ENCODE peak calls at places on chromosomes 11 and 22, in nine cellular contexts. F is esophagus muscularis mucosa, V is transverse colon, G is endothelial cell of umbilical vein, I is H1, S is GM12878, D is K562, W is HCT116, P is HepG2. C is an unnamed sample.

GRCh38 chr22:38554281-38554680 is 15.7 kb downstream of the DMC1 start:
- DNase-seq in F (no peak), V (no peak), G (no peak), I (no peak), S (no peak), D (no peak), W (no peak), P (no peak), C (no peak)

GRCh38 chr11:377174-377865 is 8.0 kb downstream of the B4GALNT4 start:
- DNase-seq in F (no peak), V (no peak), G (no peak), I (no peak), S (no peak), D (no peak), W (no peak), P (no peak), C (no peak)

GRCh38 chr11:79094601-79095000 is 346.2 kb downstream of the TENM4 start:
- DNase-seq in F (no peak), V (no peak), G (no peak), I (no peak), S (no peak), D (no peak), W (no peak), P (no peak), C (no peak)

GRCh38 chr22:45212306-45212709 is 28.4 kb downstream of the KIAA0930 start:
- DNase-seq in F (no peak), V (peak), G (peak), I (no peak), S (no peak), D (peak), W (no peak), P (no peak), C (peak)

GRCh38 chr11:69049490-69049867 is 747 bp downstream of the TPCN2 start:
- DNase-seq in F (no peak), V (no peak), G (no peak), I (no peak), S (no peak), D (no peak), W (no peak), P (no peak), C (no peak)

GRCh38 chr22:41892721-41893120 is 22.2 kb downstream of the SHISA8 start:
- DNase-seq in F (no peak), V (no peak), G (no peak), I (no peak), S (no peak), D (no peak), W (no peak), P (no peak), C (no peak)

GRCh38 chr11:61922539-61922938 is 5.2 kb upstream of the RAB3IL1 start:
- DNase-seq in F (peak), V (peak), G (no peak), I (peak), S (no peak), D (peak), W (no peak), P (no peak), C (no peak)

GRCh38 chr22:45202333-45203149 is 38.2 kb downstream of the KIAA0930 start:
- DNase-seq in F (no peak), V (no peak), G (no peak), I (no peak), S (no peak), D (no peak), W (no peak), P (no peak), C (peak)

GRCh38 chr11:18776324-18776723 is 15.3 kb downstream of the PTPN5 start:
- DNase-seq in F (no peak), V (no peak), G (no peak), I (no peak), S (no peak), D (no peak), W (no peak), P (no peak), C (no peak)

GRCh38 chr11:111795333-111795985 is 29.3 kb upstream of the PPP2R1B start:
- DNase-seq in F (no peak), V (no peak), G (no peak), I (no peak), S (no peak), D (no peak), W (no peak), P (peak), C (no peak)

GRCh38 chr22:42228480-42228879 is 42.0 kb downstream of the TCF20 start:
- DNase-seq in F (no peak), V (no peak), G (no peak), I (no peak), S (no peak), D (no peak), W (no peak), P (no peak), C (no peak)

GRCh38 chr11:128896356-128896755 is 5.2 kb downstream of the KCNJ5 start:
- DNase-seq in F (no peak), V (no peak), G (no peak), I (no peak), S (no peak), D (no peak), W (no peak), P (no peak), C (no peak)

GRCh38 chr11:63666874-63667273 is 4.3 kb downstream of the ATL3 start:
- DNase-seq in F (no peak), V (no peak), G (no peak), I (no peak), S (no peak), D (no peak), W (no peak), P (no peak), C (no peak)

GRCh38 chr22:46763051-46763705 is 728 bp downstream of the TBC1D22A start:
- DNase-seq in F (no peak), V (peak), G (peak), I (no peak), S (no peak), D (peak), W (no peak), P (no peak), C (peak)

GRCh38 chr22:22031571-22031970 is 49.0 kb upstream of the TOP3B start:
- DNase-seq in F (no peak), V (no peak), G (no peak), I (no peak), S (no peak), D (no peak), W (no peak), P (no peak), C (no peak)

GRCh38 chr11:119405986-119406385 is 17.0 kb downstream of the THY1 start:
- DNase-seq in F (no peak), V (no peak), G (no peak), I (no peak), S (no peak), D (no peak), W (no peak), P (no peak), C (no peak)

GRCh38 chr11:118193910-118194566 is 17.6 kb upstream of the SCN2B start:
- DNase-seq in F (no peak), V (no peak), G (no peak), I (no peak), S (no peak), D (no peak), W (no peak), P (no peak), C (no peak)

GRCh38 chr11:64767344-64768299 is 7.8 kb upstream of the PYGM start:
- DNase-seq in F (no peak), V (peak), G (peak), I (peak), S (no peak), D (peak), W (peak), P (peak), C (peak)

GRCh38 chr11:82398300-82398815 is 335.3 kb downstream of the FAM181B start:
- DNase-seq in F (no peak), V (no peak), G (no peak), I (no peak), S (no peak), D (no peak), W (no peak), P (peak), C (no peak)

GRCh38 chr11:117218133-117218915 is 13.5 kb downstream of the PCSK7 start:
- DNase-seq in F (no peak), V (peak), G (peak), I (no peak), S (no peak), D (no peak), W (no peak), P (no peak), C (peak)

GRCh38 chr22:31161386-31161785 is 1.4 kb downstream of the RNF185 start:
- DNase-seq in F (no peak), V (no peak), G (no peak), I (no peak), S (no peak), D (no peak), W (no peak), P (no peak), C (no peak)
- H3K4me3 ChIP-seq in F (peak), V (no peak), G (peak), I (no peak), S (no peak), D (no peak), W (peak), P (peak), C (peak)

GRCh38 chr22:20523118-20523983 is 15.9 kb downstream of the MED15 start:
- DNase-seq in F (no peak), V (no peak), G (no peak), I (no peak), S (no peak), D (peak), W (no peak), P (no peak), C (no peak)
- TF ChIP-seq POLR2AphosphoS5 in F (no peak), V (no peak), G (no peak), I (no peak), S (no peak), D (peak), W (no peak), P (no peak), C (no peak)

DNA sequence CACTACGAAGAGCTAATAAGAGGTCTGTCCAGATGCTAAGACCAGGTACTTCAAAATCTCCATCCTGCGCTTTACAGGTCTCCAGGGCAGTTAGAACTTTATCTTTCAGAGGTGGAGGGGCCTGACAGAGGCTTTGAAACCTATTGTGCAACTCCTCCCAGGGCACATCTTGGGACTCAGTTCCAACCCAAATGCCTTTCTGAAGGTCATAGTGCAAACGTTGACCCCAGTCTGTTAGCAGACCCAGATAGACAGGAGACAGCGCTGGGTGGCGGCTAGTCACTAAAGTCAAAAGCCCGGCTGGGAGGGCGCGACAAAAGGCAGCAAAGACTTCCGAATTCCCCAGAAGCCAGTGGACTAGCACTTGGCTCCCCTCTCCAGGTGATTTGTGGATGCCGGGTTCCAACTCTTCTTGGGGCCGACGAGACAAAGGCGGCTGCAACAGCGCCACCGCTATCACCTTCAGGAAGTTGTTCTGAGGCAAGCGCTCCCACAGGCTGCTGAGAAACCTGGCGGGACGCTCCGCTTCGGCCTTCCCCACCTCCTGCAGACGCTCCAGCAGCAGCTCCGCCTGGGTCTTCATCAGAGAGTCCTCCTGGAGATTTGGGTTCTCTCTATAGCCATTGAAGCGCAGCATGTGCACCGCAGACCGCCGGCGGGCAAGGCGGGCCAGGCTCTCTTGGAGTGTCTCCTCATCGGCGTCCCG is 728 bp downstream of the FANCF start:
- DNase-seq in F (no peak), V (peak), G (peak), I (peak), S (peak), D (peak), W (peak), P (peak), C (no peak)
- TF ChIP-seq CTCF in F (peak), V (peak), G (peak), I (peak), S (peak), D (peak), W (no peak), P (peak), C (peak)

GRCh38 chr11:57513446-57513795 is 2.1 kb downstream of the SLC43A1 start:
- DNase-seq in F (no peak), V (no peak), G (no peak), I (no peak), S (no peak), D (no peak), W (no peak), P (no peak), C (no peak)
- H3K4me3 ChIP-seq in F (no peak), V (no peak), G (no peak), I (peak), S (peak), D (peak), W (no peak), P (peak), C (no peak)

DNA sequence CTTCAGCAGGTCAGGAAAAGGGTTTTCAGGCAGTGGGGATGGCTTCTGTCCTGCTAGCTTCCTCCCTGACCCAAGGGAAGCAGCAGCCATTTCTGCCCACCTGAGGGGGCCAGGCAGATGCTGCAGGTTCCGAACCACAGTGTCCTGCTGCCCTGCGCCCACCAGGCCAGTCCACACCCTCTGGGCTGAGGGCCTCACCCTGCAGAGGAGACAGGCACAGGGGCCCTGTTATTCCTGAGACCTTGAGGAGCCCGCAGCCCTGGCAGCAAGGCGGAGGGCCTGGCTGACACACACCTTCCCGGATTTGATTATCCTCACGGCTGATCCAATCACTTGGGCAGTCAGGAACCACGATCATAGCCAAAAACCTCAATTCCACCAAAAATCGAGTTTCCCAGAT is 725.8 kb downstream of the BRD1 start:
- DNase-seq in F (no peak), V (no peak), G (no peak), I (no peak), S (no peak), D (no peak), W (no peak), P (no peak), C (peak)
- TF ChIP-seq POLR2AphosphoS5 in F (no peak), V (no peak), G (no peak), I (no peak), S (no peak), D (no peak), W (no peak), P (no peak), C (no peak)

C was measured in spleen.